ENCODE peak calls at places on chromosomes 11 and 22, in five cellular contexts. One of them, this sample, is unnamed.

GRCh38 chr11:3856856-3857553 is 1.5 kb downstream of the STIM1 start:
- DNase-seq in psoas muscle: no peak
- DNase-seq in uterus: no peak
- DNase-seq in HCT116: no peak
- DNase-seq in GM23338: no peak
- DNase-seq in this sample: no peak

GRCh38 chr11:128563942-128564641 is 23.3 kb downstream of the ETS1 start:
- DNase-seq in psoas muscle: no peak
- DNase-seq in uterus: no peak
- DNase-seq in HCT116: no peak
- DNase-seq in GM23338: no peak
- DNase-seq in this sample: no peak

GRCh38 chr11:104337273-104337672 is 173.3 kb upstream of the PDGFD start:
- DNase-seq in psoas muscle: no peak
- DNase-seq in uterus: no peak
- DNase-seq in HCT116: no peak
- DNase-seq in GM23338: no peak
- DNase-seq in this sample: no peak

GRCh38 chr11:106070606-106071005 is 6.5 kb downstream of the KBTBD3 start:
- DNase-seq in psoas muscle: no peak
- DNase-seq in uterus: no peak
- DNase-seq in HCT116: no peak
- DNase-seq in GM23338: no peak
- DNase-seq in this sample: no peak

GRCh38 chr11:6705905-6706535 is 22.9 kb upstream of the MRPL17 start:
- DNase-seq in psoas muscle: no peak
- DNase-seq in uterus: peak
- DNase-seq in HCT116: no peak
- DNase-seq in GM23338: peak
- DNase-seq in this sample: no peak

GRCh38 chr11:30346068-30346688 is 23.3 kb downstream of the ARL14EP start:
- DNase-seq in psoas muscle: no peak
- DNase-seq in uterus: no peak
- DNase-seq in HCT116: peak
- DNase-seq in GM23338: peak
- DNase-seq in this sample: no peak

GRCh38 chr11:65444314-65445051 is 21.9 kb downstream of the NEAT1 start:
- DNase-seq in psoas muscle: no peak
- DNase-seq in uterus: peak
- DNase-seq in HCT116: no peak
- DNase-seq in GM23338: no peak
- DNase-seq in this sample: no peak

GRCh38 chr11:33636104-33636503 is 64.5 kb downstream of the C11orf91 start:
- DNase-seq in psoas muscle: no peak
- DNase-seq in uterus: no peak
- DNase-seq in HCT116: no peak
- DNase-seq in GM23338: no peak
- DNase-seq in this sample: peak

GRCh38 chr11:123549901-123550619 is 104.4 kb downstream of the SCN3B start:
- DNase-seq in psoas muscle: no peak
- DNase-seq in uterus: no peak
- DNase-seq in HCT116: no peak
- DNase-seq in GM23338: no peak
- DNase-seq in this sample: no peak

GRCh38 chr22:46030241-46030880 is 53.4 kb upstream of the WNT7B start:
- DNase-seq in psoas muscle: no peak
- DNase-seq in uterus: peak
- DNase-seq in HCT116: no peak
- DNase-seq in GM23338: no peak
- DNase-seq in this sample: no peak

GRCh38 chr11:34162507-34162848 is 57.0 kb downstream of the NAT10 start:
- DNase-seq in psoas muscle: no peak
- DNase-seq in uterus: no peak
- DNase-seq in HCT116: no peak
- DNase-seq in GM23338: no peak
- DNase-seq in this sample: no peak

GRCh38 chr22:42695294-42695693 is 25.4 kb downstream of the A4GALT start:
- DNase-seq in psoas muscle: peak
- DNase-seq in uterus: no peak
- DNase-seq in HCT116: no peak
- DNase-seq in GM23338: no peak
- DNase-seq in this sample: no peak

GRCh38 chr22:46758867-46759290 is 3.6 kb upstream of the TBC1D22A start:
- DNase-seq in psoas muscle: no peak
- DNase-seq in uterus: no peak
- DNase-seq in HCT116: peak
- DNase-seq in GM23338: peak
- DNase-seq in this sample: no peak

GRCh38 chr11:130611791-130612251 is 163.4 kb downstream of the ADAMTS15 start:
- DNase-seq in psoas muscle: no peak
- DNase-seq in uterus: no peak
- DNase-seq in HCT116: no peak
- DNase-seq in GM23338: no peak
- DNase-seq in this sample: no peak

GRCh38 chr11:95849087-95849825 is 59.0 kb downstream of the CEP57 start:
- DNase-seq in psoas muscle: no peak
- DNase-seq in uterus: peak
- DNase-seq in HCT116: peak
- DNase-seq in GM23338: peak
- DNase-seq in this sample: no peak

GRCh38 chr11:121575963-121576290 is 123.2 kb upstream of the SORL1-AS1 start:
- DNase-seq in psoas muscle: no peak
- DNase-seq in uterus: no peak
- DNase-seq in HCT116: no peak
- DNase-seq in GM23338: no peak
- DNase-seq in this sample: no peak

DNA sequence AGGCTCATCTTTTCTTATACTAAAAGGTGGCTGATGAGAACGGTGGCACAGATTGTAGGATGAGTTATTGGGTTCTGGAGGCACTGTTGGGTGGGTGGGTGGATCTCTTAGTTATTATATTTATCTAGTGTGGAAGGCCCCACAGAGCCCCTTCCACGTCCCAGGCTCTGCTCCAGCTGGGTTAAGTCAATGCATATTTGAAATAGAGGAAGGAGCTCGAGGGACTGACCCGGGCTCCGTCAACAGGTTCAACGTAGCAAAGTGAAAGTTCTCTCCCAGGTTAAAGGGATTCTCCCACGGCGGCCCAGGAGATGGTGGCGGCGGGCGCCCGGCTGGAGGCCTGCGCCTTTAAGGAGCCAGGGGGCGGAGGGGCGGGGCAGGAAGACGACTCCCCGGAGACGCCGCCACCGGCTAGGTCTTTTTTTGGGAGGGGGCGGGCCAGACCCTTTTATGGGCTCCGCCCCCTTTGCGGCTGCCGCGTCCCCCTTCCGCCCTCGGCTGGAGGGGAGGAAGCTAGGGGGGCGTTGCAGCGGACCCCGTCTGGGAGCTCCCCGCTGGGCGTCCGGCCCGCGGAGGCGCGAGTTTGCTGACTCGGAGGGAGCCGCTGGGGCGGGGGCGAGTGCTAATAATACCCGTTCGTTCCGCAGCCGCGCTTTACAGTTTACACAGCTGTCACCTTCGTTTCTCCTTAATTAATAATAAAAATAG is 1.5 kb upstream of the INPPL1 start:
- DNase-seq in psoas muscle: peak
- DNase-seq in uterus: peak
- DNase-seq in HCT116: peak
- DNase-seq in GM23338: peak
- DNase-seq in this sample: peak
- TF ChIP-seq CTCF in psoas muscle: no peak
- TF ChIP-seq CTCF in uterus: peak
- TF ChIP-seq CTCF in HCT116: no peak
- TF ChIP-seq CTCF in GM23338: no peak
- TF ChIP-seq CTCF in this sample: no peak

GRCh38 chr11:116224889-116225200 is 547.9 kb downstream of the BUD13 start:
- DNase-seq in psoas muscle: no peak
- DNase-seq in uterus: no peak
- DNase-seq in HCT116: no peak
- DNase-seq in GM23338: no peak
- DNase-seq in this sample: no peak

GRCh38 chr11:116225236-116225635 is 547.6 kb downstream of the BUD13 start:
- DNase-seq in psoas muscle: no peak
- DNase-seq in uterus: no peak
- DNase-seq in HCT116: no peak
- DNase-seq in GM23338: peak
- DNase-seq in this sample: no peak

GRCh38 chr11:116225784-116226410 is 546.9 kb downstream of the BUD13 start:
- DNase-seq in psoas muscle: no peak
- DNase-seq in uterus: no peak
- DNase-seq in HCT116: no peak
- DNase-seq in GM23338: no peak
- DNase-seq in this sample: no peak

GRCh38 chr11:116224154-116224888 is 548.5 kb downstream of the BUD13 start:
- DNase-seq in psoas muscle: peak
- DNase-seq in uterus: peak
- DNase-seq in HCT116: peak
- DNase-seq in GM23338: peak
- DNase-seq in this sample: no peak

GRCh38 chr11:116226731-116227130 is 546.1 kb downstream of the BUD13 start:
- DNase-seq in psoas muscle: no peak
- DNase-seq in uterus: no peak
- DNase-seq in HCT116: no peak
- DNase-seq in GM23338: peak
- DNase-seq in this sample: no peak
- H3K27ac ChIP-seq in psoas muscle: no peak
- H3K27ac ChIP-seq in uterus: no peak
- H3K27ac ChIP-seq in HCT116: no peak
- H3K27ac ChIP-seq in GM23338: no peak
- H3K27ac ChIP-seq in this sample: no peak

GRCh38 chr11:97336064-97336463 is 946.3 kb downstream of the JRKL start:
- DNase-seq in psoas muscle: no peak
- DNase-seq in uterus: no peak
- DNase-seq in HCT116: no peak
- DNase-seq in GM23338: no peak
- DNase-seq in this sample: no peak
- TF ChIP-seq CTCF in psoas muscle: no peak
- TF ChIP-seq CTCF in uterus: no peak
- TF ChIP-seq CTCF in HCT116: no peak
- TF ChIP-seq CTCF in GM23338: no peak
- TF ChIP-seq CTCF in this sample: no peak

DNA sequence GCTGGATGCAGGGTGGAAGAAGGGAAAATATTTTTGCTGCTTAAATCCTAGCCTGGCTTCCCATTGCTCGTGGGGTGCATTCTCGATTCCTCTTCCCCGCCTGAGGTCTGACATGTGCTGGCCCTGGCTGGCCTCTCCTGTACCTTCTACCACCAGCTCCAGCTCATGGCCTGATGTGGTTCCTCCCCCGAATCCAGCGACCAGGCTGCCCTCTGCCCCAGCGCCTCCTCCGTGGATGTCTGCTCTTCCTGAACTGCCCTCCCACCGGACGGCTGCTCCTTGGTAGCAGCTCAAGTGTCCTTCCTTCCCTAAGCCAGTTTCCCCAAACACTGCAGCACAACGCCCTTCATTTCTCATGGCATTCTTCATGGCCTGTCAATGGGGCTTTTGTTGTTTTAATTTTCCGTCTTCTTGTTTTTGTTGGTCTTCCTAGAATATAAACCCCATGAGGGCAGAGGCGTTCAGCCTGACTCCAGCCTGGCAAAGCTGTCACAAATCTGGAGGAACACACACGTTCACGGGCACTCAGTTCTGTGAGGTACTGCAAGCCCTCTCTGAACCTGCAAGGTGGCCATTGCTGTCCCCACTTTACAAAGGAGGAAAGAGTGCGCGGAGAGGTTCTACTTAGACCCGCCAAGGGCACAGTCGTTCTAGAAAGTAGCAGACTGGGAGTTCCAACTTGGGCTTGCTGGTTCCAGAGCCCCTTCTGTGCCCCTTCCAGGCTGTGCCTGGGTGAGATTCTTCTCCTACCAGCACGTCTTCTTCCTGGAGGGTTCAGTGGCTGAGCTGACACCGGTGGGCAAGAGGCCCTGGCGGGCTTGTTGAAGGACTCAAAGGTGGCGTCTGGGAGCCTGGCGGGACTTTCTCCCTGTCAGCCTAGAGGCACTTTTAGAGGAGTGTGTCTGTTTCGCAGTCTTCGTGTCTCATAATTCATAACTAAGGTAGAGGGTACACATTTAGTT is 955 bp upstream of the LRP5 start:
- DNase-seq in psoas muscle: no peak
- DNase-seq in uterus: no peak
- DNase-seq in HCT116: no peak
- DNase-seq in GM23338: peak
- DNase-seq in this sample: no peak
- H3K27ac ChIP-seq in psoas muscle: peak
- H3K27ac ChIP-seq in uterus: peak
- H3K27ac ChIP-seq in HCT116: peak
- H3K27ac ChIP-seq in GM23338: no peak
- H3K27ac ChIP-seq in this sample: peak

GRCh38 chr11:13649619-13650018 is 18.8 kb upstream of the FAR1 start:
- DNase-seq in psoas muscle: no peak
- DNase-seq in uterus: no peak
- DNase-seq in HCT116: no peak
- DNase-seq in GM23338: no peak
- DNase-seq in this sample: no peak

GRCh38 chr11:13644997-13645667 is 23.3 kb upstream of the FAR1 start:
- DNase-seq in psoas muscle: no peak
- DNase-seq in uterus: no peak
- DNase-seq in HCT116: no peak
- DNase-seq in GM23338: no peak
- DNase-seq in this sample: no peak

DNA sequence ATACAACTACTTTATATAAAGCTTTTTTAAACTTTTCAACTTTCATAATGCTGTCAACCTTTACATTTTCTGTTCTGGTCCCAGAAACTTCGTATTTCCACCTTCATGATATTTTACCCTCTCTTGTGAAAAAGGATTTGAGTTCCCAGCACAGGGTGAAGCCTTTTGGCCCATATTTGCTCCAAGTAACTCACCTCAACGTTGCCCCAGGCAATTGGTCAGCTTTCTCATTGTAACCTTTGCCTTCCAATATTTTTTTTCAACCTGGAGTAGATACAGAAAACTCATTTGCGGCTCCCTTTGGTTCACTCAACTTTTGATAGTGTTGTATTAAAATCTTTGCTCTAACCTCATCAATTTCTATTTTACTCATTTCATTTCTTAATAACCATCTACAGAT is 21.1 kb upstream of the FAR1 start:
- DNase-seq in psoas muscle: no peak
- DNase-seq in uterus: no peak
- DNase-seq in HCT116: no peak
- DNase-seq in GM23338: no peak
- DNase-seq in this sample: no peak
- TF ChIP-seq CTCF in psoas muscle: no peak
- TF ChIP-seq CTCF in uterus: no peak
- TF ChIP-seq CTCF in HCT116: no peak
- TF ChIP-seq CTCF in GM23338: no peak
- TF ChIP-seq CTCF in this sample: no peak

This sample was measured in RWPE2.